ENCODE peak calls at places on chromosomes 7 and 10, in four cellular contexts. One of them, this sample, is unnamed.

GRCh38 chr7:43768201-43768893 is 9.9 kb downstream of the BLVRA start:
- DNase-seq in suprapubic skin: no peak
- DNase-seq in neural progenitor cell: no peak
- DNase-seq in CD8-positive, alpha-beta T cell: no peak
- DNase-seq in this sample: no peak

GRCh38 chr10:15901889-15902288 is 41.6 kb upstream of the MINDY3 start:
- DNase-seq in suprapubic skin: no peak
- DNase-seq in neural progenitor cell: peak
- DNase-seq in CD8-positive, alpha-beta T cell: no peak
- DNase-seq in this sample: no peak

GRCh38 chr10:102175415-102175814 is 23.2 kb downstream of the NOLC1 start:
- DNase-seq in suprapubic skin: no peak
- DNase-seq in neural progenitor cell: no peak
- DNase-seq in CD8-positive, alpha-beta T cell: no peak
- DNase-seq in this sample: no peak

GRCh38 chr7:85186521-85187241 is at the start of gene SEMA3D:
- DNase-seq in suprapubic skin: peak
- DNase-seq in neural progenitor cell: peak
- DNase-seq in CD8-positive, alpha-beta T cell: no peak
- DNase-seq in this sample: peak

GRCh38 chr10:47049056-47049851 is 138.0 kb downstream of the PTPN20 start:
- DNase-seq in suprapubic skin: no peak
- DNase-seq in neural progenitor cell: no peak
- DNase-seq in CD8-positive, alpha-beta T cell: peak
- DNase-seq in this sample: no peak

GRCh38 chr10:75034131-75034512 is 77.3 kb upstream of the SAMD8 start:
- DNase-seq in suprapubic skin: no peak
- DNase-seq in neural progenitor cell: no peak
- DNase-seq in CD8-positive, alpha-beta T cell: peak
- DNase-seq in this sample: no peak

GRCh38 chr10:78963074-78964034 is 105.4 kb upstream of the ZMIZ1 start:
- DNase-seq in suprapubic skin: no peak
- DNase-seq in neural progenitor cell: no peak
- DNase-seq in CD8-positive, alpha-beta T cell: no peak
- DNase-seq in this sample: no peak

GRCh38 chr7:101021703-101022102 is 1.8 kb downstream of the MUC17 start:
- DNase-seq in suprapubic skin: no peak
- DNase-seq in neural progenitor cell: no peak
- DNase-seq in CD8-positive, alpha-beta T cell: no peak
- DNase-seq in this sample: no peak

GRCh38 chr7:112014347-112014746 is 191.9 kb downstream of the DOCK4 start:
- DNase-seq in suprapubic skin: no peak
- DNase-seq in neural progenitor cell: no peak
- DNase-seq in CD8-positive, alpha-beta T cell: no peak
- DNase-seq in this sample: no peak

GRCh38 chr7:3430588-3430987 is 129.5 kb downstream of the SDK1 start:
- DNase-seq in suprapubic skin: no peak
- DNase-seq in neural progenitor cell: peak
- DNase-seq in CD8-positive, alpha-beta T cell: no peak
- DNase-seq in this sample: no peak

GRCh38 chr7:5215313-5215712 is 25.3 kb downstream of the WIPI2 start:
- DNase-seq in suprapubic skin: peak
- DNase-seq in neural progenitor cell: no peak
- DNase-seq in CD8-positive, alpha-beta T cell: no peak
- DNase-seq in this sample: no peak

GRCh38 chr10:129971381-129972144 is 7.5 kb upstream of the EBF3 start:
- DNase-seq in suprapubic skin: peak
- DNase-seq in neural progenitor cell: peak
- DNase-seq in CD8-positive, alpha-beta T cell: no peak
- DNase-seq in this sample: no peak

GRCh38 chr7:143216151-143216550 is 5.7 kb upstream of the TAS2R40 start:
- DNase-seq in suprapubic skin: no peak
- DNase-seq in neural progenitor cell: no peak
- DNase-seq in CD8-positive, alpha-beta T cell: no peak
- DNase-seq in this sample: no peak

GRCh38 chr7:158868754-158869410 is 12.5 kb downstream of the DYNC2I1 start:
- DNase-seq in suprapubic skin: no peak
- DNase-seq in neural progenitor cell: no peak
- DNase-seq in CD8-positive, alpha-beta T cell: no peak
- DNase-seq in this sample: no peak

GRCh38 chr7:24715171-24715570 is 42.1 kb downstream of the GSDME start:
- DNase-seq in suprapubic skin: no peak
- DNase-seq in neural progenitor cell: peak
- DNase-seq in CD8-positive, alpha-beta T cell: no peak
- DNase-seq in this sample: no peak

GRCh38 chr7:85479918-85480658 is 293.2 kb upstream of the SEMA3D start:
- DNase-seq in suprapubic skin: no peak
- DNase-seq in neural progenitor cell: no peak
- DNase-seq in CD8-positive, alpha-beta T cell: no peak
- DNase-seq in this sample: no peak

GRCh38 chr10:71312840-71313789 is 5.9 kb upstream of the SLC29A3 start:
- DNase-seq in suprapubic skin: peak
- DNase-seq in neural progenitor cell: no peak
- DNase-seq in CD8-positive, alpha-beta T cell: no peak
- DNase-seq in this sample: peak

GRCh38 chr7:15820319-15820718 is 133.8 kb upstream of the MEOX2 start:
- DNase-seq in suprapubic skin: no peak
- DNase-seq in neural progenitor cell: no peak
- DNase-seq in CD8-positive, alpha-beta T cell: no peak
- DNase-seq in this sample: no peak

GRCh38 chr10:71597821-71598498 is 121.6 kb downstream of the C10orf105 start:
- DNase-seq in suprapubic skin: peak
- DNase-seq in neural progenitor cell: no peak
- DNase-seq in CD8-positive, alpha-beta T cell: no peak
- DNase-seq in this sample: no peak

GRCh38 chr7:116786791-116787443 is 75.5 kb upstream of the CAPZA2 start:
- DNase-seq in suprapubic skin: no peak
- DNase-seq in neural progenitor cell: peak
- DNase-seq in CD8-positive, alpha-beta T cell: no peak
- DNase-seq in this sample: no peak
- TF ChIP-seq CTCF in suprapubic skin: no peak
- TF ChIP-seq CTCF in neural progenitor cell: peak
- TF ChIP-seq CTCF in CD8-positive, alpha-beta T cell: no peak
- TF ChIP-seq CTCF in this sample: peak

GRCh38 chr10:13222151-13222550 is 12.0 kb downstream of the UCMA start:
- DNase-seq in suprapubic skin: no peak
- DNase-seq in neural progenitor cell: no peak
- DNase-seq in CD8-positive, alpha-beta T cell: no peak
- DNase-seq in this sample: no peak

GRCh38 chr10:13218878-13219277 is 15.3 kb downstream of the UCMA start:
- DNase-seq in suprapubic skin: no peak
- DNase-seq in neural progenitor cell: no peak
- DNase-seq in CD8-positive, alpha-beta T cell: no peak
- DNase-seq in this sample: no peak

GRCh38 chr10:13222566-13222965 is 11.6 kb downstream of the UCMA start:
- DNase-seq in suprapubic skin: no peak
- DNase-seq in neural progenitor cell: no peak
- DNase-seq in CD8-positive, alpha-beta T cell: no peak
- DNase-seq in this sample: no peak

GRCh38 chr10:13221572-13221971 is 12.6 kb downstream of the UCMA start:
- DNase-seq in suprapubic skin: no peak
- DNase-seq in neural progenitor cell: no peak
- DNase-seq in CD8-positive, alpha-beta T cell: no peak
- DNase-seq in this sample: peak

DNA sequence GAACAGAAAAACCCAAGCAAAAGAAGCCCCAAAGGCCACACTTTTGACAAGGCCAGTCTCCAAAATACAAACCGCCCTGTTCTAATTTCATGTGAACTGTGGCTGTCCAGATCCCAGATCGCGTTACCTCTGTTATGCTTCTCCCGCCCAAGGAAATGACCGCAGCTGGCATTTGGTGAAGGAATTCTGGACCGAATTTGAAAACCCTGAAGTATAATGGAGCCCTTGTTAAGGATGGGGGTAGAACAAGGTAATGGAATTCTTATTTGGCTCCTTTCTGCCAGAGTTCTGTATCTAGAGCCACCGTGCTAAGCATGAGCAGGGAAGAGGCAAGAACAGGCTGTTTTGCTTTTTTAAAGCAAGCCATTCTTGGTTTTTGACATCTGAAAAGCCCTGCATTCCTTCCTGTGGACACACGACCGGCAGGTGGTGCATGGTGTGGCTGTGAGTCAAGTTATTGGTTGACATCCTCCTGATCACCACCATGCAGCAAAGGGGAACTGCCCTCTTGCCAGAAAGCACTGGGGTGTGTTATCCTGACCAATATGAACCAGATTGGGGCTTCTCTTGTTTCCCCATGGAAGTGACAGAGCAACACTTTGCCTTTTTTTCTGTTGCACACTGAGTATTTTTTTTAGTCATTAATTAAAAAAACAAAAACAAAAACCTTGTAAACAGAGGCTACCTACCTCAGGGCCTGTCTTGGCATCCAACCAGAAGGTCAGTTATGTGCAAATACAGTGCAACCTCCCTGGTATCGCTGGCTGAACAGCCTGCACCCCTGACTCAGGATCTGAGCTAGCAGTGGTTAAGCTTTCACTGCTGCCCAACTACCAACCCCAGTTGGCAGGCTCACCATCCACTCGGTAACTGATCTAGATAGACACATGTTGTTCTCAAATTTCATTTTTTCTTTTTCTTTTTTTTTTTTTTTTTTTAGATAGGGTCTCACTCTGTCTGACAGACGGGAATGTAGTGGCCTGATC is 14.2 kb downstream of the UCMA start:
- DNase-seq in suprapubic skin: no peak
- DNase-seq in neural progenitor cell: peak
- DNase-seq in CD8-positive, alpha-beta T cell: no peak
- DNase-seq in this sample: peak
- TF ChIP-seq CTCF in suprapubic skin: no peak
- TF ChIP-seq CTCF in neural progenitor cell: peak
- TF ChIP-seq CTCF in CD8-positive, alpha-beta T cell: no peak
- TF ChIP-seq CTCF in this sample: peak

GRCh38 chr10:30491204-30491603 is 57.2 kb downstream of the MAP3K8 start:
- DNase-seq in suprapubic skin: no peak
- DNase-seq in neural progenitor cell: no peak
- DNase-seq in CD8-positive, alpha-beta T cell: no peak
- DNase-seq in this sample: no peak

GRCh38 chr10:30494558-30494957 is 60.6 kb downstream of the MAP3K8 start:
- DNase-seq in suprapubic skin: no peak
- DNase-seq in neural progenitor cell: no peak
- DNase-seq in CD8-positive, alpha-beta T cell: no peak
- DNase-seq in this sample: no peak

GRCh38 chr10:30491832-30492530 is 58.0 kb downstream of the MAP3K8 start:
- DNase-seq in suprapubic skin: no peak
- DNase-seq in neural progenitor cell: no peak
- DNase-seq in CD8-positive, alpha-beta T cell: no peak
- DNase-seq in this sample: no peak

GRCh38 chr10:30495687-30496086 is 61.7 kb downstream of the MAP3K8 start:
- DNase-seq in suprapubic skin: no peak
- DNase-seq in neural progenitor cell: no peak
- DNase-seq in CD8-positive, alpha-beta T cell: no peak
- DNase-seq in this sample: no peak

DNA sequence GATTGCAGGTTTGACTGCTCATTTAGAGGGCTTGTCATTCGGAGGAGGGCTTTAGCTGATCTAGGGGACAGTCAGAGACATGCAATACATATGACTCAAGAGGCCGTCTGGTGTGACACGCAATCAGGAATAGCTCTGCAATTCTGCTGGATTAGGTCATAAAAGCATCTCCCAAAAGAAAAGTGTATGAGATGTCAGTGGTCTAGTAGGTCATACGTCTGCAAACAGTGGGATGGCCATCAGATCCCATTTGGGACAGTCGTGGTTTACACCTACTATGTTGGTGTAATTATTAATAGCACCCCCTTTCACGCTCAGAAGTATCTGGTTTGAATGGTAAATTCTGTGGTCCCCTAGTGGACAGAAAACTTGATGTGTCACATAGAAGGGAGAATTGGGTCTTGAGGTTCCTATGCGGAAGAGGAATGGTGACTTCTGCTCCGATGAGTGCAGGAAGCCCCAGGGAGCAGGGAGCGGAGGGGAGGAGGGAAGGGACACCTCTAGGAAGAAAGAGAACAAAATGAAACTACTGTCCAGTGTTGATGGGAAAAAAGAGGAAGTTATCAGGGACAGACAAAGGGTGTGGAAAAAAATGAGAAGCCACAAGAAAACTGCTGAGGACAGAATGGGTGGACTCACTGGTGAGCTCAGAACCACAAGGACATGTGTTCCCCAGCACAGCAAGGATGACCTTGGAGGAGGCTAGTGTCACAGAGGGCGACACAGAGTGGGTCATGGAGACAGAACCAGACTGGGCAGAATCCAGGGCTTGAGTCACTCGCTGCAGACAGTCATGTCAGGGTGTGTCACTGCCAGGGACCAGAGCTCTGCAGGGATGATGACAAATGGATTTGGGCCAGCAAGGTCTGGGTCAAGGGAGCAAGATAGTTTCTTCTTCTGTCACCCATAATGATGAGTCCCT is 59.9 kb downstream of the MAP3K8 start:
- DNase-seq in suprapubic skin: peak
- DNase-seq in neural progenitor cell: no peak
- DNase-seq in CD8-positive, alpha-beta T cell: no peak
- DNase-seq in this sample: no peak
- TF ChIP-seq CTCF in suprapubic skin: no peak
- TF ChIP-seq CTCF in neural progenitor cell: peak
- TF ChIP-seq CTCF in CD8-positive, alpha-beta T cell: no peak
- TF ChIP-seq CTCF in this sample: no peak

GRCh38 chr10:98310721-98311120 is 42.7 kb upstream of the LOXL4 start:
- DNase-seq in suprapubic skin: no peak
- DNase-seq in neural progenitor cell: no peak
- DNase-seq in CD8-positive, alpha-beta T cell: no peak
- DNase-seq in this sample: no peak

GRCh38 chr10:98307916-98308315 is 39.9 kb upstream of the LOXL4 start:
- DNase-seq in suprapubic skin: no peak
- DNase-seq in neural progenitor cell: no peak
- DNase-seq in CD8-positive, alpha-beta T cell: no peak
- DNase-seq in this sample: no peak

GRCh38 chr10:98306501-98306900 is 38.5 kb upstream of the LOXL4 start:
- DNase-seq in suprapubic skin: no peak
- DNase-seq in neural progenitor cell: no peak
- DNase-seq in CD8-positive, alpha-beta T cell: no peak
- DNase-seq in this sample: no peak

GRCh38 chr10:98309366-98310355 is 41.7 kb upstream of the LOXL4 start:
- DNase-seq in suprapubic skin: peak
- DNase-seq in neural progenitor cell: peak
- DNase-seq in CD8-positive, alpha-beta T cell: no peak
- DNase-seq in this sample: peak

DNA sequence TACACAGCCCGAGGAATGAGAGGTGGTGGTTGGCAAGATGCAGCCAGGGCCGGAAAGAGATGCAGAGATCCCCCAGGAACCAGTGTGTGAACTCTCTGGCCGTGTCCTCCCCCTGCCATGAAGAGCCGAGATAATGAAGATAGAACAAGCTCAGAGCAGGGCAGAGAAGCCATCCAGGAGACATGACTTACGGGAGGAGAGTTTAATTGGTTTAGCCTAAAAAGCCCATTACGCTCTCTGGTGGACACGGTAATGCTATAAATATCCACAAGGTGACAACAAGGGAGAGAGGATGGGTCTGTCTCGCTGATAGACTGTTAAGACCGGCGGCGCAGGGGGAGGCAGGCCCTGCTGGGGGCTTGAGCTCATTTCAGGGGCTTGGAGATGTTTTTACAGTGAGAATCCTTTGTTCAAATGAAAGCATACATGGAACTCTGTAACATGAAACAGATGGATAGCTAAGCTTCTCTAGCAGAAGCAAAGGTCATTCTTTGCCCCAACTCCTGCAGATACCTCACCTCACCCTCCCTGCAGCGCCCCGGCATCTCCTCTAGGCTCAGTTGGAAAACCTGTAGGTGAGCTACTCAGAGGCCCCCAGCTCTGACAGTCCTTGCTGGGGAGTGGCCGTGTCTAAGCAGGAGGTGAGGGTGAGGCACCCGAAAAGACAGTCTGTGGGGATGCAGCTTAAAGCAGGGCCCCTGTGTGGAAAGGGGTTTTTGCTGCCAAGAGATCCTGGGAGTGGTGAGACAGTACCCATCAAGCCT is 40.8 kb upstream of the LOXL4 start:
- DNase-seq in suprapubic skin: no peak
- DNase-seq in neural progenitor cell: peak
- DNase-seq in CD8-positive, alpha-beta T cell: no peak
- DNase-seq in this sample: no peak
- TF ChIP-seq CTCF in suprapubic skin: no peak
- TF ChIP-seq CTCF in neural progenitor cell: peak
- TF ChIP-seq CTCF in CD8-positive, alpha-beta T cell: no peak
- TF ChIP-seq CTCF in this sample: no peak

This sample was measured in LNCaP clone FGC.